ENCODE peak calls at places on chromosomes 4 and X, in five cellular contexts. G is HFF-Myc, O is AG04450, U is sigmoid colon, X is cardiac muscle cell. Y is an unnamed sample.

GRCh38 chr4:39043058-39043696 is 11.0 kb upstream of the TMEM156 start:
- DNase-seq in G (no peak), O (no peak), U (no peak), X (peak), Y (peak)

GRCh38 chr4:94782707-94783106 is 25.0 kb downstream of the BMPR1B start:
- DNase-seq in G (no peak), O (no peak), U (no peak), X (no peak), Y (no peak)

GRCh38 chr4:164761746-164762275 is 7.9 kb downstream of the SMIM31 start:
- DNase-seq in G (no peak), O (no peak), U (no peak), X (no peak), Y (no peak)

GRCh38 chr4:110867251-110867960 is 244.5 kb upstream of the PITX2 start:
- DNase-seq in G (no peak), O (no peak), U (no peak), X (no peak), Y (no peak)

GRCh38 chrX:119423631-119424030 is 24.5 kb downstream of the SLC25A43 start:
- DNase-seq in G (no peak), O (no peak), U (no peak), X (peak), Y (no peak)

GRCh38 chr4:7971881-7972500 is 32.3 kb upstream of the AFAP1 start:
- DNase-seq in G (no peak), O (no peak), U (no peak), X (no peak), Y (peak)

GRCh38 chrX:44733931-44734330 is 109.9 kb upstream of the DUSP21 start:
- DNase-seq in G (no peak), O (no peak), U (no peak), X (no peak), Y (no peak)

GRCh38 chrX:7926501-7926900 is 712 bp downstream of the PNPLA4 start:
- DNase-seq in G (no peak), O (no peak), U (no peak), X (peak), Y (peak)

GRCh38 chrX:23637187-23637586 is 30.1 kb upstream of the PRDX4 start:
- DNase-seq in G (no peak), O (no peak), U (no peak), X (no peak), Y (no peak)

GRCh38 chrX:110432831-110433230 is 74.2 kb downstream of the RTL9 start:
- DNase-seq in G (no peak), O (no peak), U (no peak), X (no peak), Y (no peak)

GRCh38 chrX:3728454-3728853 is 15.0 kb upstream of the PRKX start:
- DNase-seq in G (no peak), O (peak), U (no peak), X (peak), Y (peak)

GRCh38 chrX:86349115-86349514 is 200.9 kb downstream of the DACH2 start:
- DNase-seq in G (no peak), O (no peak), U (no peak), X (no peak), Y (no peak)

GRCh38 chrX:109990582-109991276 is 12.2 kb upstream of the TMEM164 start:
- DNase-seq in G (no peak), O (no peak), U (no peak), X (no peak), Y (no peak)

GRCh38 chr4:139115226-139115625 is 61.8 kb downstream of the ELF2 start:
- DNase-seq in G (no peak), O (no peak), U (no peak), X (no peak), Y (no peak)

GRCh38 chr4:2095236-2096072 is 36.3 kb downstream of the NAT8L start:
- DNase-seq in G (no peak), O (no peak), U (no peak), X (no peak), Y (no peak)

GRCh38 chrX:54482839-54483593 is 13.0 kb downstream of the FGD1 start:
- DNase-seq in G (no peak), O (no peak), U (no peak), X (no peak), Y (no peak)

GRCh38 chrX:150050387-150050786 is 112.1 kb upstream of the EOLA2 start:
- DNase-seq in G (no peak), O (no peak), U (no peak), X (no peak), Y (no peak)

GRCh38 chr4:97720869-97721432 is 422.3 kb downstream of the STPG2 start:
- DNase-seq in G (no peak), O (no peak), U (no peak), X (peak), Y (peak)

GRCh38 chr4:1982124-1983052 is 26.4 kb downstream of the NELFA start:
- DNase-seq in G (no peak), O (no peak), U (no peak), X (no peak), Y (no peak)

GRCh38 chrX:85501349-85501748 is 121.9 kb upstream of the POF1B start:
- DNase-seq in G (no peak), O (no peak), U (no peak), X (no peak), Y (no peak)

GRCh38 chr4:21638171-21638715 is 310.3 kb downstream of the KCNIP4 start:
- DNase-seq in G (no peak), O (no peak), U (no peak), X (no peak), Y (no peak)

GRCh38 chr4:4506961-4507360 is 34.9 kb downstream of the STX18 start:
- DNase-seq in G (no peak), O (no peak), U (peak), X (peak), Y (peak)

GRCh38 chr4:42768125-42768748 is 111.3 kb upstream of the ATP8A1 start:
- DNase-seq in G (no peak), O (no peak), U (no peak), X (no peak), Y (no peak)

GRCh38 chrX:150499240-150499639 is 69.2 kb upstream of the MTM1 start:
- DNase-seq in G (no peak), O (no peak), U (no peak), X (no peak), Y (no peak)

GRCh38 chrX:16828126-16828908 is 41.8 kb downstream of the RBBP7 start:
- DNase-seq in G (no peak), O (peak), U (peak), X (peak), Y (peak)

GRCh38 chrX:82141942-82142341 is 940.0 kb downstream of the SH3BGRL start:
- DNase-seq in G (no peak), O (no peak), U (no peak), X (no peak), Y (no peak)

GRCh38 chr4:47913328-47913727 is 1.1 kb downstream of the NFXL1 start:
- DNase-seq in G (no peak), O (no peak), U (no peak), X (peak), Y (peak)

GRCh38 chr4:82900016-82900334 is 560 bp upstream of the THAP9 start:
- DNase-seq in G (no peak), O (no peak), U (peak), X (no peak), Y (peak)

GRCh38 chr4:891747-892146 is 40.4 kb downstream of the GAK start:
- DNase-seq in G (no peak), O (no peak), U (no peak), X (peak), Y (peak)

GRCh38 chr4:183289688-183290087 is 30.4 kb downstream of the CLDN22 start:
- DNase-seq in G (no peak), O (no peak), U (no peak), X (no peak), Y (no peak)

GRCh38 chr4:185773419-185773818 is 38.6 kb downstream of the SORBS2 start:
- DNase-seq in G (no peak), O (no peak), U (peak), X (no peak), Y (no peak)
- H3K4me3 ChIP-seq in G (no peak), O (no peak), U (peak), X (peak), Y (no peak)

GRCh38 chr4:140483445-140483844 is 14.6 kb downstream of the MGAT4D start:
- DNase-seq in G (no peak), O (no peak), U (no peak), X (no peak), Y (no peak)
- TF ChIP-seq CTCF in G (no peak), O (no peak), U (no peak), X (no peak), Y (no peak)

GRCh38 chrX:12309733-12310054 is 171.4 kb downstream of the FRMPD4 start:
- DNase-seq in G (no peak), O (no peak), U (no peak), X (no peak), Y (no peak)
- H3K4me3 ChIP-seq in G (no peak), O (no peak), U (no peak), X (no peak), Y (no peak)

DNA sequence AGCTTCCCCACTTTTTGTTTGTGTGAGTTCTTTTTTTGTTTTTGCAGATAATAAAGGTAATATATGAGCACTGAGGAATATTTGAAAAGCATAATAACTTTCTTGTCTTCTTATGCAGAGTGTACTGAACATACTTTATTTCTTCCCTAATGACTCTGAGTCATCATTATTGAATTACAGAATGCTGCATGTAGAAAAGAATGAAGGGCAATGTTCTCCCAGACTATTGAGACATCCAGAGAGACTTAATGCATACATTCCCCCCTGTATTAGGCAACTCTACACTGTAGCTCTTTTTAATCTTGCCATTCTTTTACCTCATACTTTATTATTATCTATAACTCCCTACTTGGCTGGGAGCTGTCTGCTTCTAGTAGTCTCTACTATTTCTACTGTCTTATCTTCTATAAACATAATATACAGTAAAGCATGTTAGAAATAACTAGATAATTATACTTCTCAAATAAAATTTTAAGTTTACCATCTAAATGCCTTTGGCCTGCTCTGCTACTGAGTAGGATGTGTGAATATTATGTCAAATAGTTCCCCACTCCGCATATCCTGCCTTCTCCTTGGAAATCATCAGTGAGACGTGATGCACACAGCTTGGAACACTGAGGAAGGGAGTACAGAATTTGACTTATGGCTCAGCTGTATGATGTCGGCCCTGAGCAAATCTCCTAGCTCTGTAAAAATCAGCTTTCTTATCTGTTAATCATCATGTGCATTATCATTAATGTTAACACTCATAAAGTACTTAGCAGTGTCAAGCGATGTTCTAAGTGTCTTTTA is 240.7 kb upstream of the ANKRD50 start:
- DNase-seq in G (no peak), O (peak), U (no peak), X (peak), Y (peak)
- TF ChIP-seq CTCF in G (no peak), O (no peak), U (no peak), X (no peak), Y (no peak)

DNA sequence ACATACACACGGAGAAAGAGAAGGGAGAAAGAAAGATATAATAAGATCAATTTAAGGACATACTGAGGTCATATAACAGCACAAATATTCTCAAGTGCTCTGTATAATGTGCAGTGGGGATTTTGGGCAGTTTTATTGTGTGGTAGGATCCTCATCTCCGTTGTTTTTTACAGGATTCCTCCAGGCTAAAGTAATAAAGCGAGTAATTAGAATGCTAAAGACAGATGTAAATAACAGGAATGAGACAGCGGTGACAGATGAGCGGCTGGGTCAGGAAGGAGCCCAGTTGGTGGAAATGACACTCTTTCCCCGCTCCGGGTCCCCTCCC is 15.9 kb downstream of the POU4F2 start:
- DNase-seq in G (no peak), O (no peak), U (no peak), X (peak), Y (peak)
- H3K4me3 ChIP-seq in G (peak), O (peak), U (peak), X (peak), Y (peak)

DNA sequence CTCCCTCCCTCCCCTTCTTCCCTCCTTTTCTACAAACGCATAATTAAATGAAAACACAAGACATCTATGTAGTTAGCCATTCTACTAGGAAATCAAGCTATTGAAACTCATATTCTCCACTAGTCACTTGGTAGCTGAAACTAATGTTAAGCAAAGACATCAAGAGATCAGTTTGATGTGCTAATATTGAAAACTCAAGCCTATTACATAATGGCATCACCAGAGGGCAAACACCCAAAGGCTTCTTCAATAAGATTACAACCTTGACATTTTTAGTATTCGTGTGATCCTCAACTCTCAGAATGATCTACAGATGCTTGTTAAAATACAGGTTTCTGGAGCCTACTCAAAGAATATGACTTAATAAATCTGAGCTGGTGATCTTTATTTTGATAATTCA is 6.2 kb upstream of the GUCY1A1 start:
- DNase-seq in G (no peak), O (no peak), U (no peak), X (no peak), Y (no peak)
- TF ChIP-seq CTCF in G (no peak), O (no peak), U (no peak), X (no peak), Y (no peak)

DNA sequence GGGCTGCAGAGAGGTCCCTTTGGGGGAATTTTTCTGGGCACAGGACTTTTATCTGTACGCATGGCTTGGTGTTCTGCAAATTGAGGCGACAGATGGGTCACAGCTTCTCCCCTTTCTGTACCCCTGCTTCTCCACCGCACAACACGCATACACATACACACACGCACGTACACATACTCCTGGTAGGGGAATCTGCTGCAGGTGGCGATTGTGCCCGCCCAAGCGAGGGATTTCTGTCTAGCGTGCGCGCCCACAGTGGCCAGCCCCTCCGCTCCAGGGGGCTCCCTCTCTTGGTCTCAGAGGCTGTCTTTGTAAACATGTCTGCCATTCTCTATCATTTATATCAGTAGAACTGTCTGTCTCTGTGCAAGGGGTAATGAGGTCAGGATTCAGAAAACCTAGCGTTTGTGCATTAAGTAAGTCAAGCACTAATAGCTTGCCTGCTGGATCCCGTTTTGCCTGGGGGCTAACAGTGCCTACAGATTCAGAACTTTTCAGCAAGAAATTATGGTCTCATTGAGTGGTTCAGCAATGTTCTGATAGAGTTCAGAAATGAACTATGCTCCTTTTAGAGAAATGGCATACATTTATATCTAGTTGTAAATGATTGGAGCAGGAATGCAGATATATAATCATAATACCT is 2.2 kb downstream of the GRID2 start:
- DNase-seq in G (no peak), O (no peak), U (no peak), X (no peak), Y (peak)
- H3K4me3 ChIP-seq in G (no peak), O (peak), U (no peak), X (peak), Y (peak)

GRCh38 chr4:169757575-169758184 is at the start of gene HPF1:
- DNase-seq in G (peak), O (peak), U (peak), X (peak), Y (peak)
- TF ChIP-seq CTCF in G (no peak), O (no peak), U (no peak), X (no peak), Y (no peak)